ENCODE peak calls at places on chromosomes 6 and 20, in four cellular contexts. H is HepG2, D is HCT116, B is K562. R is an unnamed sample. For H3K4me1, the result is how much of the 10 kb centered on the place peaks cover.

GRCh38 chr6:136072691-136073090 is 177.4 kb downstream of the MTFR2 start:
- DNase-seq in B (no peak), H (no peak), D (no peak), R (no peak)

GRCh38 chr20:38853759-38854158 is 48.3 kb downstream of the PPP1R16B start:
- DNase-seq in D (no peak), H (no peak), B (peak), R (no peak)

GRCh38 chr6:40779399-40779798 is 192.2 kb upstream of the LRFN2 start:
- DNase-seq in D (peak), B (no peak), H (no peak), R (no peak)

GRCh38 chr6:23311211-23311610 is 741.8 kb downstream of the HDGFL1 start:
- DNase-seq in D (no peak), B (no peak), H (no peak), R (no peak)

GRCh38 chr6:11271637-11272036 is 39.2 kb upstream of the NEDD9 start:
- DNase-seq in B (no peak), H (no peak), D (no peak), R (no peak)

GRCh38 chr6:36061236-36061635 is 33.6 kb downstream of the MAPK14 start:
- DNase-seq in D (no peak), B (no peak), H (no peak), R (no peak)

GRCh38 chr6:22828179-22829062 is 259.1 kb downstream of the HDGFL1 start:
- DNase-seq in H (peak), B (no peak), D (peak), R (peak)

GRCh38 chr6:85797993-85798392 is 155.3 kb upstream of the SYNCRIP start:
- DNase-seq in D (no peak), H (no peak), B (no peak), R (no peak)

GRCh38 chr6:4264076-4264475 is 128.7 kb upstream of the ECI2 start:
- DNase-seq in D (no peak), H (no peak), B (no peak), R (no peak)

GRCh38 chr6:4446982-4447381 is 311.6 kb upstream of the ECI2 start:
- DNase-seq in D (no peak), H (no peak), B (no peak), R (no peak)

GRCh38 chr6:10146723-10147451 is 268.0 kb downstream of the TFAP2A start:
- DNase-seq in B (peak), H (peak), D (peak), R (no peak)

GRCh38 chr20:48616481-48616880 is 211.3 kb downstream of the PREX1 start:
- DNase-seq in H (no peak), D (no peak), B (no peak), R (no peak)

GRCh38 chr6:35161776-35162607 is 20.9 kb upstream of the TCP11 start:
- DNase-seq in B (no peak), H (peak), D (no peak), R (no peak)

GRCh38 chr20:1833728-1834726 is 61.2 kb upstream of the SIRPA start:
- DNase-seq in B (no peak), H (no peak), D (no peak), R (no peak)

GRCh38 chr6:150028799-150029198 is 3.5 kb upstream of the RAET1L start:
- DNase-seq in H (no peak), B (no peak), D (no peak), R (no peak)

DNA sequence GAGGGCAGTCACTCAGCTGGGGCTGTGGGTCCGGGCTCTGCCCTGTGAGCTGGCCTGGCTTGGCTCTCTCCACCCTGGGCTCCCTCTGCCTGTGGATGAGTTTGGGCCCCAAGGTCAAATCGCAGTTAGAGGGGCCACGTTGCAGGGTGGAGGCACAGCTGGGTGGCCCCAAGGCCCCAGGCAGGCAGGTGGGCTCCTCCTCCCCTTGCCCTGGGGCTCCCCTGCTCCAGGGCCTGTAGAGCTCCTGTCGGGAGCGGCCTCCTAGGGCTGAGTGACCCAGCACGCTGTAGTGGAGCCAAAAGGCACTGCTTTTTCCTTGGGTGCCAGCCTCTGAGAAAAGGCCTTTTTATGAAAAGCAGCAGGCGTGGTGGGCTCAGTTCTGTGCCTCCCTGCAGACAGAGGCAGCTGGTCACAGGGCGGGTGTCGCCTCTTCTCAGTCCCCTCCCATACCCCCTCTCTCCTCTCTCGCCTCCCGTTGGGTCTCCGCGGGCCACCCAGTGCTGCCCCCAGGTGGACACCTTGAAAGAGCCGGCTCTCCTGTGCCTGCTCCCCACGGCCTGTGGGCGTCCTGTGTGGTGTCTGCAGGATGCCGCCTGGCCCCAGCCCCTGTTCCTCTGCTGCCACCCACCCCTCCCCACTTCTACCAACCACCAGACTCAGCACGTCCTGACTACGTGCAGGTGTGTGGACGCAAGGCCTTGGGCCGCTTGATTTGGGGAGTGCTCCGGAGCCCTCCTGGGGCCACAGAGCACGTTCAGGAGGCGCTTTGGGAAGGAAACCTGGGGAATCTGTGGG is 13.2 kb downstream of the SS18L1 start:
- DNase-seq in B (peak), H (peak), D (peak), R (no peak)
- TF ChIP-seq TCF7L2 in B (no peak), H (no peak), D (no peak), R (no peak)

DNA sequence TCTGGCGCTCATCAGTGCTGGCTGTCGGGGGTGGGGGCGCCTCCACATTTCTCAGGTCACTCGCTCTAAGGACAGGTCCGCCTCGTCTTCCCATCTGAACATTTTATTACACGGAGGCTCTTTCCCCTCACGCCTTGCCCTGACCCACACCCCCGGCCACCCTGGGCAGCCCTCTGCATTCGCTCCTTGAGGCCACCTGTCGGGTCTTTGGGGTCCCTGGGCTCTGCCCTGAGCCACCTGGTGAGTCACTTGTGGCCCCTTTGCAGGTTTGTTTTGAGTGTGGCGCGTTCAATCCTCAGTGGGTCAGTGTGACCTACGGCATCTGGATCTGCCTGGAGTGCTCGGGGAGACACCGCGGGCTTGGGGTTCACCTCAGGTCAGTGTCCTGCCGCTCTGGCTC is 3.2 kb downstream of the ARFGAP1 start:
- DNase-seq in D (no peak), B (no peak), H (no peak), R (no peak)
- H3K4me1 ChIP-seq in D (under half), B (under half), H (under half), R (under half)

DNA sequence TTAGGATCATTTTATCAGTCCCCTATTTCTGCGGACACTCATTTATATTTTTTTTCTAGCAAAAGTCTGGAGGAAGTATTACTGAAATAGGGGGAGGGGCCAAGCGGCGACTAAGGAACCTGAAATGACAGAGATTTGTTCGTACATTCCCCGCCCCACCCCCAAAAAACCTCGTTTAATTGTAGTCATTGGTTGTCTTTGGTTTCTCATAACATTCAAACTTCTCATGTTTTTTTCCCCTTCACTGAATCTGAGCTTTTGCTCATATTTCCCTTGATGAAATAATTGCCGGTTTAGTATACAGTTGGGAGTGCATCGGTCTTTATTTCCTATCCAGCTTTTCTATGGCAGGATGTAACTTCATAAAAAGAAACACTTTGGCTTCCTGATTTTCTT is 776 bp upstream of the FYN start:
- DNase-seq in B (no peak), H (no peak), D (no peak), R (no peak)
- TF ChIP-seq TCF7L2 in B (no peak), H (no peak), D (no peak), R (no peak)

DNA sequence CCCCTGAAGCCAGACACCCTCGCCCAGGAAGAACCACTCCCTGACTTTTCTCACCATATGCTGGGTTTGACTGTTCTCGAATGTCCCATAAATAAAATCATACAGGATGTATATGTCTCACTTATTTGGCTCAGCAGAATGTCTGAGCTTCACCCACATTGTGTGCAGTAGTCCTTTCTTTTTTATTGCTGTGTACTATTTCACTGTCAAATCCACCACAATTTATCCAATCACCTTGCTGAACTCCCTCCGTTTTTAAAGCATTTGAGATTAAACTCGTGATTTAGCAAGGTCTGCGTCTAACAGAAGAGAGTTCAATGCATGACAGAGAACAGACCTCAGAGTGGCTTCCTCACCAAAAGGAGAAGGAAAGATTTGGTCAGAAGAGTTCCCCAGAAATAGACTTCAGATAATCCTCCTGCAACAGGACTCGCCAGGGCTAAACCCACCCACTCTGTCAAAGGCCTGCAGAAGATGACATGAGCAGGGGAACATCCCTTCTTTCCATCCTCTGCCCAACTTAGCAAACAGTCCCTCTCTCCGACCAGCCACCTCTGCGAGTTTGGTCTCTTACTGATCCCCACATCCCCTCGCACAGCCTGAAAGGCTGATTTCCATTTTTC is 7.6 kb downstream of the NFATC2 start:
- DNase-seq in B (no peak), D (no peak), H (no peak), R (no peak)
- H3K4me1 ChIP-seq in B (under half), D (under half), H (under half), R (under half)

DNA sequence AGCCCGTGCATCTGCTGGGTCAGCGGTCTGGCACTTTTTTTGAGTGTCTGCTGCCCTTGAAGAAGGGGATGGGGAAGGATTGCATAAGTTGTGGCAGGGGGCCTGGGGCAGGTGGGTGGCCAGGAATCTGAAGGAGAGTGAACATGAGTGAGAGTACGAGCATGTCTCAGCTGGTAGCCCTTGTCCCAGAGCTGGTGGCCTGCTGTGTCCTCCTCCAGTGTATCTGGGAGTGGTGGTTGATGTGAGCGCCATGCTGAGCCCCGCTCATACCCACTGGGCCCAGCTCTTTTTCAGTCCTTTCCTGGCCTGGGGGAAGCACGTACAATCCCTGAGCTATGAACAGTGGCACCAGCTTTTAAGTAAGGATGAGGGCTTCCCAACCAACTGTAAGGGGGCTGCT is 136.2 kb upstream of the AGPAT4 start:
- DNase-seq in B (no peak), D (no peak), H (no peak), R (no peak)
- TF ChIP-seq TCF7L2 in B (no peak), D (no peak), H (no peak), R (no peak)

GRCh38 chr20:10669843-10670446 is 3.9 kb downstream of the JAG1 start:
- DNase-seq in H (no peak), B (no peak), D (no peak), R (no peak)
- H3K4me1 ChIP-seq in H (half or more), B (under half), D (under half), R (under half)

R was measured in Panc1.